ENCODE peak calls at places on chromosomes 12 and 14, in five cellular contexts. I, Y, D, T and K are unnamed samples.

GRCh38 chr12:108468149-108468968 is 46.7 kb upstream of the FICD start:
- DNase-seq in Y (peak; percentile 33), I (no peak), T (no peak), D (no peak), K (peak; percentile 48)

GRCh38 chr12:68236421-68237059 is 10.9 kb upstream of the IL26 start:
- DNase-seq in I (no peak), D (no peak), Y (no peak), T (no peak), K (no peak)

GRCh38 chr12:53195516-53196420 is 11.3 kb downstream of the ITGB7 start:
- DNase-seq in Y (no peak), T (no peak), D (no peak), I (no peak), K (no peak)

GRCh38 chr12:130137141-130138018 is 24.9 kb upstream of the FZD10 start:
- DNase-seq in T (no peak), I (no peak), D (no peak), Y (no peak), K (no peak)

GRCh38 chr14:33848009-33848408 is 102.9 kb downstream of the EGLN3 start:
- DNase-seq in T (no peak), I (no peak), Y (no peak), D (no peak), K (no peak)

GRCh38 chr14:68969278-68969677 is 9.8 kb downstream of the ACTN1 start:
- DNase-seq in I (no peak), T (no peak), Y (no peak), D (no peak), K (no peak)

GRCh38 chr12:132218915-132219314 is 74.7 kb downstream of the NOC4L start:
- DNase-seq in D (no peak), Y (no peak), T (no peak), I (no peak), K (no peak)

GRCh38 chr12:47858511-47859266 is 39.0 kb upstream of the HDAC7 start:
- DNase-seq in T (no peak), Y (no peak), I (no peak), D (no peak), K (no peak)

GRCh38 chr12:42173961-42174521 is 29.4 kb upstream of the GXYLT1 start:
- DNase-seq in I (no peak), T (no peak), D (no peak), Y (no peak), K (no peak)

GRCh38 chr12:28222081-28222700 is 31.9 kb downstream of the CCDC91 start:
- DNase-seq in D (no peak), T (no peak), Y (no peak), I (no peak), K (peak; percentile 58)

GRCh38 chr14:99055019-99055418 is 217.0 kb downstream of the BCL11B start:
- DNase-seq in I (no peak), Y (no peak), T (no peak), D (no peak), K (no peak)

GRCh38 chr12:77940566-77940965 is 109.9 kb downstream of the NAV3 start:
- DNase-seq in Y (no peak), D (no peak), T (no peak), I (no peak), K (peak; percentile 74)

GRCh38 chr12:96882862-96883261 is 24.2 kb upstream of the NEDD1 start:
- DNase-seq in I (no peak), Y (no peak), T (no peak), D (no peak), K (peak; percentile 64)